ENCODE peak calls at places on chromosomes 16 and 17, in ten cellular contexts. One of them, this sample, is unnamed.

GRCh38 chr17:32461853-32462617 is 17.7 kb downstream of the PSMD11 start:
- DNase-seq in SK-N-SH: peak
- DNase-seq in neural progenitor cell: peak
- DNase-seq in HCT116: peak
- DNase-seq in fibroblast of lung: peak
- DNase-seq in keratinocyte: no peak
- DNase-seq in mammary epithelial cell: peak
- DNase-seq in OCI-LY7: peak
- DNase-seq in IMR-90: peak
- DNase-seq in K562: peak
- DNase-seq in this sample: peak

GRCh38 chr16:56606688-56607618 is 1.4 kb upstream of the MT2A start:
- DNase-seq in SK-N-SH: no peak
- DNase-seq in neural progenitor cell: no peak
- DNase-seq in HCT116: peak
- DNase-seq in fibroblast of lung: peak
- DNase-seq in keratinocyte: peak
- DNase-seq in mammary epithelial cell: peak
- DNase-seq in OCI-LY7: no peak
- DNase-seq in IMR-90: peak
- DNase-seq in K562: no peak
- DNase-seq in this sample: peak

GRCh38 chr16:14014284-14014625 is 56.9 kb upstream of the MRTFB start:
- DNase-seq in SK-N-SH: no peak
- DNase-seq in neural progenitor cell: no peak
- DNase-seq in HCT116: no peak
- DNase-seq in fibroblast of lung: no peak
- DNase-seq in keratinocyte: no peak
- DNase-seq in mammary epithelial cell: peak
- DNase-seq in OCI-LY7: no peak
- DNase-seq in IMR-90: no peak
- DNase-seq in K562: no peak
- DNase-seq in this sample: no peak

GRCh38 chr17:8081876-8082275 is 5.6 kb downstream of the ALOX12B start:
- DNase-seq in SK-N-SH: no peak
- DNase-seq in neural progenitor cell: no peak
- DNase-seq in HCT116: no peak
- DNase-seq in fibroblast of lung: no peak
- DNase-seq in keratinocyte: no peak
- DNase-seq in mammary epithelial cell: no peak
- DNase-seq in OCI-LY7: no peak
- DNase-seq in IMR-90: no peak
- DNase-seq in K562: no peak
- DNase-seq in this sample: no peak

GRCh38 chr16:53745753-53746258 is 41.9 kb downstream of the FTO start:
- DNase-seq in SK-N-SH: no peak
- DNase-seq in neural progenitor cell: no peak
- DNase-seq in HCT116: peak
- DNase-seq in fibroblast of lung: peak
- DNase-seq in keratinocyte: no peak
- DNase-seq in mammary epithelial cell: peak
- DNase-seq in OCI-LY7: no peak
- DNase-seq in IMR-90: peak
- DNase-seq in K562: peak
- DNase-seq in this sample: peak

GRCh38 chr16:11251525-11252481 is 4.2 kb downstream of the SOCS1 start:
- DNase-seq in SK-N-SH: no peak
- DNase-seq in neural progenitor cell: no peak
- DNase-seq in HCT116: no peak
- DNase-seq in fibroblast of lung: peak
- DNase-seq in keratinocyte: no peak
- DNase-seq in mammary epithelial cell: no peak
- DNase-seq in OCI-LY7: no peak
- DNase-seq in IMR-90: peak
- DNase-seq in K562: peak
- DNase-seq in this sample: peak

GRCh38 chr17:72715906-72716572 is 376.4 kb downstream of the SLC39A11 start:
- DNase-seq in SK-N-SH: no peak
- DNase-seq in neural progenitor cell: no peak
- DNase-seq in HCT116: peak
- DNase-seq in fibroblast of lung: peak
- DNase-seq in keratinocyte: peak
- DNase-seq in mammary epithelial cell: peak
- DNase-seq in OCI-LY7: no peak
- DNase-seq in IMR-90: peak
- DNase-seq in K562: no peak
- DNase-seq in this sample: peak

GRCh38 chr17:29561541-29562517 is 5.0 kb downstream of the ABHD15 start:
- DNase-seq in SK-N-SH: no peak
- DNase-seq in neural progenitor cell: no peak
- DNase-seq in HCT116: no peak
- DNase-seq in fibroblast of lung: no peak
- DNase-seq in keratinocyte: no peak
- DNase-seq in mammary epithelial cell: no peak
- DNase-seq in OCI-LY7: peak
- DNase-seq in IMR-90: no peak
- DNase-seq in K562: no peak
- DNase-seq in this sample: peak

GRCh38 chr16:87559976-87560375 is 42.3 kb upstream of the JPH3 start:
- DNase-seq in SK-N-SH: no peak
- DNase-seq in neural progenitor cell: peak
- DNase-seq in HCT116: no peak
- DNase-seq in fibroblast of lung: peak
- DNase-seq in keratinocyte: no peak
- DNase-seq in mammary epithelial cell: no peak
- DNase-seq in OCI-LY7: no peak
- DNase-seq in IMR-90: no peak
- DNase-seq in K562: no peak
- DNase-seq in this sample: peak

GRCh38 chr17:80920406-80920805 is 71.2 kb upstream of the CHMP6 start:
- DNase-seq in SK-N-SH: no peak
- DNase-seq in neural progenitor cell: no peak
- DNase-seq in HCT116: no peak
- DNase-seq in fibroblast of lung: peak
- DNase-seq in keratinocyte: no peak
- DNase-seq in mammary epithelial cell: no peak
- DNase-seq in OCI-LY7: no peak
- DNase-seq in IMR-90: peak
- DNase-seq in K562: no peak
- DNase-seq in this sample: peak

GRCh38 chr16:75012380-75013081 is 13.7 kb downstream of the ZNRF1 start:
- DNase-seq in SK-N-SH: no peak
- DNase-seq in neural progenitor cell: no peak
- DNase-seq in HCT116: no peak
- DNase-seq in fibroblast of lung: no peak
- DNase-seq in keratinocyte: no peak
- DNase-seq in mammary epithelial cell: no peak
- DNase-seq in OCI-LY7: no peak
- DNase-seq in IMR-90: no peak
- DNase-seq in K562: no peak
- DNase-seq in this sample: no peak
- H3K4me3 ChIP-seq in SK-N-SH: no peak
- H3K4me3 ChIP-seq in neural progenitor cell: no peak
- H3K4me3 ChIP-seq in HCT116: peak
- H3K4me3 ChIP-seq in fibroblast of lung: no peak
- H3K4me3 ChIP-seq in keratinocyte: no peak
- H3K4me3 ChIP-seq in mammary epithelial cell: peak
- H3K4me3 ChIP-seq in OCI-LY7: no peak
- H3K4me3 ChIP-seq in IMR-90: no peak
- H3K4me3 ChIP-seq in K562: no peak
- H3K4me3 ChIP-seq in this sample: no peak

GRCh38 chr17:34414338-34414737 is 51.3 kb upstream of the CCL1 start:
- DNase-seq in SK-N-SH: no peak
- DNase-seq in neural progenitor cell: no peak
- DNase-seq in HCT116: no peak
- DNase-seq in fibroblast of lung: no peak
- DNase-seq in keratinocyte: no peak
- DNase-seq in mammary epithelial cell: no peak
- DNase-seq in OCI-LY7: no peak
- DNase-seq in IMR-90: no peak
- DNase-seq in K562: no peak
- DNase-seq in this sample: no peak

GRCh38 chr17:34413443-34414076 is 50.5 kb upstream of the CCL1 start:
- DNase-seq in SK-N-SH: no peak
- DNase-seq in neural progenitor cell: no peak
- DNase-seq in HCT116: no peak
- DNase-seq in fibroblast of lung: no peak
- DNase-seq in keratinocyte: no peak
- DNase-seq in mammary epithelial cell: no peak
- DNase-seq in OCI-LY7: no peak
- DNase-seq in IMR-90: no peak
- DNase-seq in K562: peak
- DNase-seq in this sample: no peak

GRCh38 chr17:34412022-34412421 is 49.0 kb upstream of the CCL1 start:
- DNase-seq in SK-N-SH: no peak
- DNase-seq in neural progenitor cell: no peak
- DNase-seq in HCT116: no peak
- DNase-seq in fibroblast of lung: no peak
- DNase-seq in keratinocyte: no peak
- DNase-seq in mammary epithelial cell: no peak
- DNase-seq in OCI-LY7: no peak
- DNase-seq in IMR-90: no peak
- DNase-seq in K562: no peak
- DNase-seq in this sample: no peak

GRCh38 chr17:34412534-34412933 is 49.5 kb upstream of the CCL1 start:
- DNase-seq in SK-N-SH: no peak
- DNase-seq in neural progenitor cell: no peak
- DNase-seq in HCT116: no peak
- DNase-seq in fibroblast of lung: no peak
- DNase-seq in keratinocyte: no peak
- DNase-seq in mammary epithelial cell: no peak
- DNase-seq in OCI-LY7: no peak
- DNase-seq in IMR-90: no peak
- DNase-seq in K562: peak
- DNase-seq in this sample: no peak

DNA sequence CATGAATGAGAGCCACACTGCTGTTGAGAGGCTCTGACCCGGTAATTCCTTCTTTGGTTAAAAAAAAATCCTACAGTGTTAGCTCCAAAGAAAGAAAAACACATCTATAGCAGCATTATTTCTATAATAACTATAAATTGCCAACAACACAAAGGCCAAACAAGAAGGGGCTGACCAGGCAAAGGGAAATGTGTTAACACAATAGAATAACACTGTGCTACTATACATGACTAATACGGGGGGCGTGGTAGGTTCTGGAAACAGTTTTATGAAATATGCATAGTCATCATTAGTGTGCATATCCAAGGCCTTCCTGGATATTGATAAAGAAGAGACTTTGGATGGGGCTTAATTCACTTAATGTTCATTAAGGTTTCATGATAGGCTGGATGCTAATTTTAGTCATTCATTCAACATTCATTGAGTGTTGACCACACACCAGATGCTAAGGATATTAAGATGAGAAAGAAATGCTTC is 50.0 kb upstream of the CCL1 start:
- DNase-seq in SK-N-SH: no peak
- DNase-seq in neural progenitor cell: no peak
- DNase-seq in HCT116: no peak
- DNase-seq in fibroblast of lung: peak
- DNase-seq in keratinocyte: peak
- DNase-seq in mammary epithelial cell: no peak
- DNase-seq in OCI-LY7: no peak
- DNase-seq in IMR-90: peak
- DNase-seq in K562: peak
- DNase-seq in this sample: no peak
- H2AFZ ChIP-seq in SK-N-SH: no peak
- H2AFZ ChIP-seq in neural progenitor cell: no peak
- H2AFZ ChIP-seq in HCT116: no peak
- H2AFZ ChIP-seq in fibroblast of lung: no peak
- H2AFZ ChIP-seq in keratinocyte: peak
- H2AFZ ChIP-seq in mammary epithelial cell: no peak
- H2AFZ ChIP-seq in OCI-LY7: no peak
- H2AFZ ChIP-seq in IMR-90: no peak
- H2AFZ ChIP-seq in K562: peak
- H2AFZ ChIP-seq in this sample: no peak

GRCh38 chr16:84320511-84320910 is 25.8 kb downstream of the WFDC1 start:
- DNase-seq in SK-N-SH: no peak
- DNase-seq in neural progenitor cell: no peak
- DNase-seq in HCT116: no peak
- DNase-seq in fibroblast of lung: no peak
- DNase-seq in keratinocyte: no peak
- DNase-seq in mammary epithelial cell: no peak
- DNase-seq in OCI-LY7: no peak
- DNase-seq in IMR-90: no peak
- DNase-seq in K562: no peak
- DNase-seq in this sample: no peak
- TF ChIP-seq CTCF in SK-N-SH: no peak
- TF ChIP-seq CTCF in neural progenitor cell: no peak
- TF ChIP-seq CTCF in HCT116: no peak
- TF ChIP-seq CTCF in fibroblast of lung: no peak
- TF ChIP-seq CTCF in keratinocyte: no peak
- TF ChIP-seq CTCF in mammary epithelial cell: no peak
- TF ChIP-seq CTCF in OCI-LY7: no peak
- TF ChIP-seq CTCF in IMR-90: no peak
- TF ChIP-seq CTCF in K562: no peak
- TF ChIP-seq CTCF in this sample: no peak

DNA sequence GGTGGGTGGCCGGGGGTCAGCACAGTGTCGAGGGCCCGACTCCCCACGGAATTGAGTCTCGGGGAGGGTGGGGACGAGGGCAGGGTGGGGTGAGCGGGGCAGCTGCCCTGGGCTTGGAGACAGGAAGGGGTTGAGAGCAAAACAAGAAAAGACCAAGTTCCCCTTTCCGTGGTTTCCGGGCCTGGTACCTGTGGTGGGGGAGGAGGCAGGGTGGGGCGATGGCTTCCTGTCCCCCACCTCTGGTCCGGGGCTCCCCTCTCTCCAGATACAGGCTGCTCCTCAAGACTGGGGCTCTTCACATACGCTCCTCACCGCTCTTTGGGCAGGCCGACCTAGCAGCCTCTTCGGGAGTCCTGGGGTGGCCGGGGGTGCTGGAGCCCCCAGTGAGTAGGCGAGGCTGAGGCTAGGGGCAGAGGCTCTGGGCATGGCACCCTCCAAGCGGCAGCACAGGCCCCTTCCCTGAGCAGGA is 593 bp downstream of the CORO1A start:
- DNase-seq in SK-N-SH: peak
- DNase-seq in neural progenitor cell: no peak
- DNase-seq in HCT116: no peak
- DNase-seq in fibroblast of lung: no peak
- DNase-seq in keratinocyte: no peak
- DNase-seq in mammary epithelial cell: no peak
- DNase-seq in OCI-LY7: peak
- DNase-seq in IMR-90: no peak
- DNase-seq in K562: no peak
- DNase-seq in this sample: peak
- H3K4me3 ChIP-seq in SK-N-SH: peak
- H3K4me3 ChIP-seq in neural progenitor cell: peak
- H3K4me3 ChIP-seq in HCT116: no peak
- H3K4me3 ChIP-seq in fibroblast of lung: peak
- H3K4me3 ChIP-seq in keratinocyte: peak
- H3K4me3 ChIP-seq in mammary epithelial cell: peak
- H3K4me3 ChIP-seq in OCI-LY7: peak
- H3K4me3 ChIP-seq in IMR-90: no peak
- H3K4me3 ChIP-seq in K562: peak
- H3K4me3 ChIP-seq in this sample: peak

GRCh38 chr16:73080931-73081330 is 33.0 kb upstream of the ZFHX3 start:
- DNase-seq in SK-N-SH: no peak
- DNase-seq in neural progenitor cell: no peak
- DNase-seq in HCT116: no peak
- DNase-seq in fibroblast of lung: no peak
- DNase-seq in keratinocyte: no peak
- DNase-seq in mammary epithelial cell: no peak
- DNase-seq in OCI-LY7: no peak
- DNase-seq in IMR-90: no peak
- DNase-seq in K562: no peak
- DNase-seq in this sample: no peak
- H2AFZ ChIP-seq in SK-N-SH: no peak
- H2AFZ ChIP-seq in neural progenitor cell: no peak
- H2AFZ ChIP-seq in HCT116: no peak
- H2AFZ ChIP-seq in fibroblast of lung: no peak
- H2AFZ ChIP-seq in keratinocyte: no peak
- H2AFZ ChIP-seq in mammary epithelial cell: no peak
- H2AFZ ChIP-seq in OCI-LY7: no peak
- H2AFZ ChIP-seq in IMR-90: no peak
- H2AFZ ChIP-seq in K562: no peak
- H2AFZ ChIP-seq in this sample: no peak